ENCODE peak calls at places on chromosomes 6 and 20, in five cellular contexts. H, O, L, W and Z are unnamed samples.

GRCh38 chr6:155782320-155782730 is 326.7 kb upstream of the NOX3 start:
- DNase-seq in L (no peak), H (no peak), W (no peak), O (peak), Z (no peak)

GRCh38 chr6:107331409-107332386 is 127.7 kb downstream of the PDSS2 start:
- DNase-seq in O (no peak), L (no peak), H (no peak), W (no peak), Z (no peak)

GRCh38 chr6:21164768-21165326 is 428.7 kb upstream of the SOX4 start:
- DNase-seq in W (peak), O (peak), L (no peak), H (no peak), Z (no peak)

GRCh38 chr20:17611540-17612286 is 41.8 kb downstream of the DSTN start:
- DNase-seq in L (no peak), H (no peak), W (no peak), O (peak), Z (no peak)

GRCh38 chr20:5397418-5397817 is 80.7 kb upstream of the PROKR2 start:
- DNase-seq in H (no peak), O (no peak), W (peak), L (no peak), Z (no peak)

GRCh38 chr6:81744136-81744535 is 8.3 kb downstream of the TENT5A start:
- DNase-seq in H (no peak), W (no peak), O (no peak), L (no peak), Z (no peak)

GRCh38 chr6:90178294-90178678 is 118.4 kb downstream of the BACH2 start:
- DNase-seq in H (no peak), L (no peak), O (no peak), W (no peak), Z (no peak)

GRCh38 chr20:47865912-47866311 is 80.6 kb upstream of the SULF2 start:
- DNase-seq in W (no peak), O (no peak), H (no peak), L (no peak), Z (no peak)